ENCODE peak calls at places on chromosomes 5 and 9, in five cellular contexts. D is psoas muscle; Z is stimulated activated CD4-positive, alpha-beta T cell treated with anti-CD3 and anti-CD28 coated beads, Interleukin-2, amount 100 ng/mL, for 48 hours; P is activated naive CD4-positive, alpha-beta T cell treated with anti-CD3 and anti-CD28 coated beads, Interleukin-2, amount 10 ng/mL, durations not matched to agents 7 days and 5 days; R is activated naive CD8-positive, alpha-beta T cell treated with anti-CD3 and anti-CD28 coated beads, Interleukin-2, amount 50 U/mL, for 24 hours. T is an unnamed sample.

GRCh38 chr5:164475339-164475977 is 970.0 kb downstream of the MAT2B start:
- DNase-seq in P (no peak), Z (no peak), R (no peak), D (no peak), T (no peak)

GRCh38 chr9:96619491-96620154 is at the start of gene CDC14B:
- DNase-seq in D (peak), Z (peak), R (peak), P (peak), T (peak)

GRCh38 chr5:143931389-143931984 is 119.5 kb downstream of the HMHB1 start:
- DNase-seq in R (no peak), D (no peak), P (no peak), Z (no peak), T (no peak)

GRCh38 chr5:20463206-20463605 is 475.2 kb upstream of the CDH18 start:
- DNase-seq in P (no peak), Z (no peak), D (no peak), R (no peak), T (no peak)

GRCh38 chr9:92046676-92047075 is 68.5 kb downstream of the SPTLC1 start:
- DNase-seq in Z (no peak), P (no peak), R (no peak), D (no peak), T (no peak)

GRCh38 chr9:104802110-104802509 is 38.2 kb downstream of the NIPSNAP3B start:
- DNase-seq in D (no peak), Z (no peak), R (no peak), P (no peak), T (no peak)

GRCh38 chr5:76690704-76691469 is 25.0 kb upstream of the F2R start:
- DNase-seq in P (no peak), D (no peak), R (no peak), Z (no peak), T (no peak)

GRCh38 chr5:153562189-153562588 is 71.7 kb downstream of the GRIA1 start:
- DNase-seq in P (no peak), D (no peak), Z (no peak), R (no peak), T (no peak)

GRCh38 chr5:107739661-107740060 is 68.9 kb upstream of the EFNA5 start:
- DNase-seq in P (no peak), R (no peak), D (no peak), Z (no peak), T (no peak)

GRCh38 chr9:122095010-122095767 is 2.1 kb upstream of the TTLL11 start:
- DNase-seq in D (no peak), P (peak), Z (peak), R (peak), T (peak)

GRCh38 chr5:179142434-179143198 is 82.4 kb downstream of the ZNF354C start:
- DNase-seq in Z (no peak), D (no peak), R (no peak), P (peak), T (peak)

GRCh38 chr5:143492783-143493182 is 89.3 kb upstream of the NR3C1 start:
- DNase-seq in P (no peak), D (no peak), Z (no peak), R (no peak), T (no peak)

GRCh38 chr9:78590068-78590467 is 293.1 kb downstream of the PSAT1 start:
- DNase-seq in P (no peak), D (no peak), R (no peak), Z (no peak), T (no peak)

GRCh38 chr9:113042884-113043657 is 13.5 kb downstream of the ZFP37 start:
- DNase-seq in D (no peak), R (no peak), P (no peak), Z (no peak), T (no peak)

GRCh38 chr9:110559869-110560268 is 19.7 kb downstream of the SVEP1 start:
- DNase-seq in Z (no peak), P (no peak), D (no peak), R (no peak), T (no peak)

GRCh38 chr5:107300928-107301327 is 369.8 kb downstream of the EFNA5 start:
- DNase-seq in Z (no peak), D (no peak), R (no peak), P (no peak), T (no peak)

GRCh38 chr9:130426883-130427282 is 17.9 kb upstream of the ASS1 start:
- DNase-seq in Z (no peak), D (peak), R (no peak), P (no peak), T (no peak)

GRCh38 chr9:28287413-28287812 is 714.1 kb upstream of the C9orf72 start:
- DNase-seq in P (no peak), Z (no peak), R (no peak), D (no peak), T (no peak)

GRCh38 chr5:140821375-140822280 is at the start of gene PCDHA5:
- DNase-seq in R (peak), Z (peak), D (no peak), P (peak), T (peak)

GRCh38 chr9:95605087-95605486 is 88.3 kb upstream of the PTCH1 start:
- DNase-seq in D (no peak), Z (no peak), P (no peak), R (no peak), T (no peak)

T was measured in activated CD4-positive, alpha-beta memory T cell treated with anti-CD3 and anti-CD28 coated beads for 36 hours.